ENCODE peak calls at places on chromosomes 12 and 14, in five cellular contexts. I is HepG2, X is K562, Z is GM12878, S is H1. C is an unnamed sample.

GRCh38 chr14:58368951-58369350 is 26.8 kb upstream of the TOMM20L start:
- DNase-seq in I (no peak), X (no peak), Z (no peak), S (no peak), C (no peak)

GRCh38 chr14:65346895-65347294 is 65.6 kb upstream of the FUT8 start:
- DNase-seq in I (no peak), X (no peak), Z (no peak), S (no peak), C (no peak)

GRCh38 chr12:10031771-10032175 is 1.3 kb downstream of the CLEC9A start:
- DNase-seq in I (no peak), X (no peak), Z (no peak), S (no peak), C (no peak)

GRCh38 chr14:68975667-68976066 is 3.4 kb downstream of the ACTN1 start:
- DNase-seq in I (no peak), X (no peak), Z (no peak), S (no peak), C (no peak)

GRCh38 chr12:11877869-11878780 is 192.6 kb upstream of the BCL2L14 start:
- DNase-seq in I (no peak), X (no peak), Z (no peak), S (no peak), C (no peak)

GRCh38 chr12:94172973-94173372 is 24.6 kb downstream of the PLXNC1 start:
- DNase-seq in I (peak), X (no peak), Z (no peak), S (no peak), C (no peak)

GRCh38 chr12:401235-402126 is at the start of gene CCDC77:
- DNase-seq in I (peak), X (peak), Z (peak), S (peak), C (peak)

GRCh38 chr14:89042021-89042420 is 217.6 kb downstream of the TTC8 start:
- DNase-seq in I (no peak), X (no peak), Z (no peak), S (no peak), C (no peak)

GRCh38 chr14:91041450-91041849 is 19.0 kb downstream of the RPS6KA5 start:
- DNase-seq in I (no peak), X (no peak), Z (no peak), S (no peak), C (no peak)

GRCh38 chr12:120324841-120325417 is 2.6 kb downstream of the PLA2G1B start:
- DNase-seq in I (no peak), X (no peak), Z (no peak), S (no peak), C (no peak)

GRCh38 chr12:5620896-5621295 is 189.0 kb downstream of the NTF3 start:
- DNase-seq in I (no peak), X (no peak), Z (no peak), S (no peak), C (no peak)

GRCh38 chr14:55074662-55075061 is 23.2 kb downstream of the MAPK1IP1L start:
- DNase-seq in I (no peak), X (no peak), Z (peak), S (peak), C (no peak)

GRCh38 chr12:118061876-118062791 is 1.2 kb upstream of the WSB2 start:
- DNase-seq in I (no peak), X (peak), Z (no peak), S (peak), C (peak)

GRCh38 chr14:104800600-104801283 is at the start of gene ZBTB42:
- DNase-seq in I (peak), X (peak), Z (no peak), S (peak), C (peak)

GRCh38 chr12:54370218-54370730 is 6.0 kb upstream of the GPR84 start:
- DNase-seq in I (no peak), X (peak), Z (no peak), S (peak), C (no peak)

GRCh38 chr12:88577537-88577936 is 2.7 kb downstream of the KITLG start:
- DNase-seq in I (no peak), X (no peak), Z (no peak), S (no peak), C (no peak)

GRCh38 chr12:513446-513845 is 53.7 kb downstream of the B4GALNT3 start:
- DNase-seq in I (no peak), X (no peak), Z (no peak), S (no peak), C (no peak)

GRCh38 chr14:98960617-98961013 is 311.4 kb downstream of the BCL11B start:
- DNase-seq in I (no peak), X (no peak), Z (no peak), S (no peak), C (no peak)

GRCh38 chr14:54447231-54447692 is 6.1 kb upstream of the CNIH1 start:
- DNase-seq in I (peak), X (no peak), Z (no peak), S (no peak), C (no peak)

GRCh38 chr14:74400328-74400727 is 25.7 kb downstream of the SYNDIG1L start:
- DNase-seq in I (no peak), X (peak), Z (no peak), S (no peak), C (no peak)

GRCh38 chr12:49962861-49963765 is 1.4 kb downstream of the AQP5 start:
- DNase-seq in I (no peak), X (no peak), Z (no peak), S (no peak), C (no peak)

GRCh38 chr14:105059917-105060565 is 5.2 kb downstream of the GPR132 start:
- DNase-seq in I (no peak), X (no peak), Z (no peak), S (no peak), C (no peak)

GRCh38 chr14:52649511-52649910 is 45.8 kb downstream of the ERO1A start:
- DNase-seq in I (no peak), X (no peak), Z (no peak), S (no peak), C (no peak)

GRCh38 chr12:66693901-66694513 is 15.1 kb upstream of the GRIP1 start:
- DNase-seq in I (peak), X (peak), Z (peak), S (no peak), C (peak)

GRCh38 chr14:46279327-46279726 is 372.3 kb downstream of the RPL10L start:
- DNase-seq in I (no peak), X (no peak), Z (no peak), S (no peak), C (no peak)

GRCh38 chr14:89443002-89443660 is 26.1 kb upstream of the FOXN3 start:
- DNase-seq in I (no peak), X (no peak), Z (no peak), S (no peak), C (no peak)

GRCh38 chr12:14880890-14881453 is 4.7 kb downstream of the MGP start:
- DNase-seq in I (no peak), X (no peak), Z (no peak), S (no peak), C (no peak)

GRCh38 chr12:14883663-14884062 is 2.0 kb downstream of the MGP start:
- DNase-seq in I (no peak), X (no peak), Z (no peak), S (no peak), C (no peak)

GRCh38 chr12:14885718-14886201 is at the start of gene MGP:
- DNase-seq in I (no peak), X (no peak), Z (no peak), S (no peak), C (no peak)

GRCh38 chr12:14886271-14886670 is 617 bp upstream of the MGP start:
- DNase-seq in I (no peak), X (no peak), Z (no peak), S (no peak), C (no peak)

GRCh38 chr12:14884458-14884878 is 1.2 kb downstream of the MGP start:
- DNase-seq in I (no peak), X (no peak), Z (peak), S (no peak), C (peak)
- TF ChIP-seq POLR2AphosphoS5 in I (no peak), X (no peak), Z (no peak), S (no peak), C (no peak)

DNA sequence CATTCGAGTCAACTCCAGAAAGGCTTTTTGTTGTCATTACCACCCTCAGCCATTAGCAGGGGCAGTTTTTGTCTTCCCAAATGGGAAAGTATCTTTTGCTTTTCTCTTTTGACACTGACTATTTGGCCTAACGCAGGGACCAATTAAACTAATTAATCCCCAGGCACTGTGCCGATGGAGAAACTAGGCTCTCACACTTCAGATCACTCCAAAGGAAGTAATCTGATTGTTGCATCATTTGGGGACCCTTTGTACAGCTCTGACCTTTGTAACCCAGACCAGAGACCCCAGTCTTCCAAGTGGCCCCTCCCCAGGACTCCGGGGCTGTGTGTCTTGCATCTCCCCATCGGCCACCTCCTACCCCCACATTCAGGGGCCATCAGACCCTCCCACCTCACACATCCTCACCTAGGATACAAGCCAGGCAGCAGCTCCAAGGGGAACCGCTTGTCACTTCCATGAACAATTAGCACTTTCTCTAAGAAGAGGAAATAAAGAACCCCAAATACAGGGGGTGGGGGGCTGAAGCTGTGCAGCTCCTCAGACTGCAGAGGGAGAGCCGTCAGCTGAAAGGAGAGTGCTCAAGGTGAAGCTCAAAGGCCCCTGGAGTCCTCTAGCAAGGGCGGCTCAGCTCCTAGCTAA is 64.4 kb upstream of the DIO3 start:
- DNase-seq in I (no peak), X (no peak), Z (no peak), S (no peak), C (no peak)
- TF ChIP-seq TAF1 in I (no peak), X (no peak), Z (no peak), S (no peak), C (no peak)

DNA sequence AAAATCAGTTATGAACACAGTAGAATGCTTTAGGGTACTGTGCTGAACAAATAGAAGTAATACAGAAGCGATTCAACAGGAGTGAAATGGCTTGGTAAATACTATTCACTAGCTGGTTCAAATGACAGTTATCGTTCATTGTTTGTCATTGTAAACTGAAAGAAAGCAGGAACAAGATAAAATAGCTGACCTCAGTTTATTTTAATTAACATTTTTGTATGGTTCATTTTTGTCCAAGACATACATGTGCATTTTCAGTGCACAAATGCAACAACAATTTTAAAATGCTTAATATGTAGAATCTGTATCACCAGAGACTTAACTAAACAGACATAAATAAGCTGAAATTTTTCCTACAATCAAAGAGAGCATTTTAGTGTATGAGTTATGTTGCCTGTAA is 49.9 kb downstream of the ALX1 start:
- DNase-seq in I (no peak), X (no peak), Z (no peak), S (no peak), C (no peak)
- TF ChIP-seq POLR2A in I (no peak), X (no peak), Z (no peak), S (no peak), C (no peak)

DNA sequence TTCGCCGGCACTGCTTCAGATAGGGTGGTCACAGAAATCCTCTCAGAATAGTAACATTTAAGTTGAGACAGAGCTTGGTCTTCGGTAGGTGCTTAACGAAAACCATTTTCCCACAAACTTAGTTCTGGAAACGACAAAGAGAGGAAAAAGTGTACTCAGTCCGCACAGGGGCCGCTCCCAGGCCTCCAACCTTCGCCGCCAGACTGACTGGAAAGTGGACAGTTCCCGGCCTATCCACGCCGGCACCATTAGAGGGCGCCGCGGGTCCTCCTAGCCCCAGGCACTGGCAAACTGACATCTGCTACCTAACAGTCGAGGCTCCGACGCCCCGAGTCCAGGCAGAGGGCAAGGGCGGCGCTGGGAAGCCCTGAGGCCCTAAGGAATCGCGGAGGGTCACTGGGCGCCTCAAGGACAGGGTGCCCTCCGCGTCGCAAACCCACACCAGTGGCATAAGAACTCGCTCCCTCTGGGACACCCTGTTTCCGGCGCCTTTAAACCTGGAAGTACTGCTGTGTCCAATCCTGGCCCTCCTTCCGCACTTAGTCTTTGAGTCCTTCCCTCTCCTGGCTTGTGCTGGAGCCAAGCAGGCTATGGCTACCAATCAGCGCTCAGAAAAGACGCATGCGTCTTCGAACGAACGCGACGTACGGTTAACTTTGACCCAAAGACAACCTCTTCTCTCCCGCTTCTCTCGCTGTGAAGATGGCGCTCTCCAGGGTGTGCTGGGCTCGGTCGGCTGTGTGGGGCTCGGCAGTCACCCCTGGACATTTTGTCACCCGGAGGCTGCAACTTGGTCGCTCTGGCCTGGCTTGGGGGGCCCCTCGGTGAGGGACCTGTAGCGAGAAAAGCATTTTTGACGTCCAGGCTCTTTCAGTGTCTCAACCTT is at the start of gene LETMD1:
- DNase-seq in I (peak), X (peak), Z (peak), S (peak), C (peak)
- TF ChIP-seq POLR2AphosphoS5 in I (peak), X (peak), Z (peak), S (peak), C (peak)

DNA sequence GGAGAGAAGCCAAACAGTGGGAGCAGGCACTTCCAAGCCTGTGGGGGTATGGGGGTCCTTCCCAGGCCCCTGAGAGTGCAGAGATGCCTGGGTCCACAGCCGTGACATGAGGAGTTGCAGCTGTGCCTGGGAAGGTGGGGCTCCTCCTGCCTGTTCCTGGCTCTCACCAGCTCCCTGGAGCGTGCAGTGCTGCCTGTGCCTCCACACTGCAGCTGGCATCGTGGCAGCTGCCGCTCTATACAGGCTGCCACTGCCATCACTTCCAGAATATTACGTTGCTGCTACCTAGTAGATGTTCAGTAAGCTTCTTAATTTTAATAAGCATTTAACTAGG is 223.7 kb downstream of the KCNC2 start:
- DNase-seq in I (no peak), X (no peak), Z (no peak), S (no peak), C (no peak)
- TF ChIP-seq TAF1 in I (no peak), X (no peak), Z (no peak), S (no peak), C (no peak)

GRCh38 chr12:26830783-26831601 is 2.0 kb downstream of the ITPR2 start:
- DNase-seq in I (no peak), X (no peak), Z (no peak), S (no peak), C (no peak)

GRCh38 chr12:26832817-26833691 is at the start of gene ITPR2:
- DNase-seq in I (peak), X (peak), Z (peak), S (peak), C (peak)

GRCh38 chr12:26833692-26834168 is 736 bp upstream of the ITPR2 start:
- DNase-seq in I (no peak), X (peak), Z (no peak), S (peak), C (peak)

GRCh38 chr12:26830358-26830757 is 2.6 kb downstream of the ITPR2 start:
- DNase-seq in I (no peak), X (no peak), Z (no peak), S (no peak), C (no peak)

GRCh38 chr12:26831959-26832816 is 806 bp downstream of the ITPR2 start:
- DNase-seq in I (peak), X (peak), Z (no peak), S (peak), C (peak)
- TF ChIP-seq POLR2A in I (peak), X (peak), Z (peak), S (no peak), C (peak)

GRCh38 chr12:83763425-83763824 is 1076.7 kb downstream of the TMTC2 start:
- DNase-seq in I (no peak), X (no peak), Z (no peak), S (no peak), C (no peak)

GRCh38 chr12:83753205-83753604 is 1066.5 kb downstream of the TMTC2 start:
- DNase-seq in I (no peak), X (no peak), Z (no peak), S (no peak), C (no peak)

GRCh38 chr12:83759906-83760305 is 1073.2 kb downstream of the TMTC2 start:
- DNase-seq in I (no peak), X (no peak), Z (no peak), S (no peak), C (no peak)

GRCh38 chr12:83753882-83754281 is 1067.2 kb downstream of the TMTC2 start:
- DNase-seq in I (no peak), X (no peak), Z (no peak), S (no peak), C (no peak)

GRCh38 chr12:83758889-83759631 is 1072.4 kb downstream of the TMTC2 start:
- DNase-seq in I (no peak), X (no peak), Z (no peak), S (no peak), C (no peak)
- TF ChIP-seq POLR2AphosphoS5 in I (no peak), X (no peak), Z (no peak), S (no peak), C (no peak)

GRCh38 chr12:4392223-4392742 is 12.8 kb upstream of the FGF23 start:
- DNase-seq in I (no peak), X (peak), Z (no peak), S (no peak), C (no peak)
- TF ChIP-seq TAF1 in I (no peak), X (no peak), Z (no peak), S (no peak), C (no peak)